ENCODE peak calls at places on chromosomes 12 and 14, in five cellular contexts. U is cardiac muscle cell; B is HFF-Myc; Q is CD8-positive, alpha-beta T cell; P is hypothalamus. I is an unnamed sample.

GRCh38 chr14:36863271-36863670 is 201.6 kb downstream of the PAX9 start:
- DNase-seq in U (no peak), B (no peak), Q (no peak), P (no peak), I (no peak)

GRCh38 chr12:18145924-18146323 is 55.9 kb upstream of the RERGL start:
- DNase-seq in U (peak), B (no peak), Q (no peak), P (no peak), I (no peak)

GRCh38 chr12:75439048-75439447 is 41.5 kb upstream of the GLIPR1 start:
- DNase-seq in U (no peak), B (no peak), Q (no peak), P (no peak), I (no peak)

GRCh38 chr14:50233335-50234250 is 2.2 kb upstream of the SOS2 start:
- DNase-seq in U (no peak), B (no peak), Q (no peak), P (no peak), I (no peak)

GRCh38 chr14:27845241-27845850 is 921.2 kb upstream of the FOXG1 start:
- DNase-seq in U (no peak), B (no peak), Q (no peak), P (no peak), I (no peak)

GRCh38 chr12:111248981-111249380 is 119.9 kb downstream of the PHETA1 start:
- DNase-seq in U (peak), B (no peak), Q (no peak), P (no peak), I (no peak)

GRCh38 chr14:75877884-75878283 is 103.9 kb downstream of the TGFB3 start:
- DNase-seq in U (peak), B (no peak), Q (no peak), P (no peak), I (peak)

GRCh38 chr14:35085441-35085840 is 36.3 kb downstream of the PPP2R3C start:
- DNase-seq in U (no peak), B (no peak), Q (no peak), P (no peak), I (no peak)

GRCh38 chr14:60508363-60508706 is 611 bp upstream of the SIX6 start:
- DNase-seq in U (no peak), B (no peak), Q (no peak), P (no peak), I (no peak)

GRCh38 chr12:79058342-79058741 is 193.8 kb downstream of the SYT1 start:
- DNase-seq in U (peak), B (no peak), Q (no peak), P (no peak), I (no peak)

I was measured in D341Med.